ENCODE peak calls at places on chromosomes 4 and X, in eight cellular contexts. H, I, O, U, L, C, X and Q are unnamed samples.

GRCh38 chr4:123892368-123892961 is 495.9 kb downstream of the SPRY1 start:
- DNase-seq in O (no peak), L (no peak), I (no peak), X (no peak), C (no peak), U (no peak), H (no peak), Q (no peak)

GRCh38 chr4:6916587-6917444 is 7.2 kb downstream of the TBC1D14 start:
- DNase-seq in L (peak), U (peak), H (no peak), I (peak), X (peak), O (no peak), C (no peak), Q (no peak)

GRCh38 chr4:165378398-165378762 is 428 bp upstream of the CPE start:
- DNase-seq in U (no peak), O (no peak), H (no peak), C (no peak), I (no peak), L (no peak), X (no peak), Q (no peak)

GRCh38 chr4:55445921-55446577 is 50.3 kb downstream of the TMEM165 start:
- DNase-seq in H (no peak), C (no peak), U (no peak), L (no peak), O (no peak), X (peak), I (no peak), Q (no peak)

GRCh38 chr4:4852591-4853362 is 6.7 kb upstream of the MSX1 start:
- DNase-seq in L (no peak), C (no peak), U (no peak), O (peak), H (no peak), I (peak), X (peak), Q (no peak)

GRCh38 chrX:132375941-132376340 is 112.9 kb downstream of the MBNL3 start:
- DNase-seq in C (no peak), I (no peak), X (no peak), H (peak), L (no peak), O (no peak), U (no peak), Q (no peak)

GRCh38 chr4:152535236-152535902 is 523 bp downstream of the FBXW7 start:
- DNase-seq in O (no peak), C (no peak), U (no peak), H (peak), I (no peak), L (no peak), X (no peak), Q (no peak)

GRCh38 chr4:81714251-81714650 is 242.5 kb upstream of the RASGEF1B start:
- DNase-seq in U (no peak), H (no peak), C (no peak), L (no peak), O (no peak), X (no peak), I (no peak), Q (no peak)

GRCh38 chr4:48912349-48912748 is 5.8 kb upstream of the OCIAD2 start:
- DNase-seq in X (no peak), C (no peak), L (no peak), O (no peak), H (no peak), U (no peak), I (no peak), Q (no peak)

GRCh38 chr4:78058591-78059523 is 1.7 kb downstream of the FRAS1 start:
- DNase-seq in L (no peak), I (peak), C (no peak), O (no peak), U (peak), X (peak), H (peak), Q (no peak)

GRCh38 chr4:124854968-124855367 is 142.4 kb upstream of the ANKRD50 start:
- DNase-seq in X (peak), U (no peak), H (no peak), L (no peak), I (no peak), O (no peak), C (no peak), Q (no peak)

GRCh38 chr4:171390626-171391025 is 422.6 kb upstream of the GALNTL6 start:
- DNase-seq in I (no peak), H (no peak), C (no peak), U (no peak), O (no peak), L (no peak), X (no peak), Q (no peak)

GRCh38 chrX:141989134-141989533 is 85.4 kb downstream of the MAGEC1 start:
- DNase-seq in O (no peak), X (no peak), U (no peak), C (no peak), I (no peak), L (no peak), H (no peak), Q (no peak)

GRCh38 chr4:139767168-139767567 is 101.5 kb downstream of the MGST2 start:
- DNase-seq in X (peak), L (no peak), U (no peak), O (no peak), I (no peak), C (no peak), H (no peak), Q (no peak)

GRCh38 chr4:180057198-180057821 is 2185.9 kb upstream of the TENM3 start:
- DNase-seq in X (no peak), C (peak), O (no peak), U (no peak), L (no peak), I (no peak), H (no peak), Q (peak)

GRCh38 chr4:85696661-85697060 is 221.7 kb downstream of the ARHGAP24 start:
- DNase-seq in U (no peak), C (no peak), I (no peak), X (peak), O (no peak), H (no peak), L (no peak), Q (no peak)

GRCh38 chr4:76377481-76377901 is 43.5 kb downstream of the CCDC158 start:
- DNase-seq in L (no peak), I (no peak), U (no peak), O (no peak), H (no peak), C (no peak), X (no peak), Q (no peak)

GRCh38 chr4:182653596-182653995 is 263.6 kb downstream of the DCTD start:
- DNase-seq in L (no peak), X (no peak), U (no peak), O (no peak), C (peak), H (no peak), I (no peak), Q (peak)

GRCh38 chr4:38667005-38667771 is 3.2 kb downstream of the KLF3 start:
- DNase-seq in C (peak), L (peak), O (peak), X (peak), I (peak), U (peak), H (peak), Q (peak)

GRCh38 chr4:26032572-26033320 is 118.7 kb downstream of the SMIM20 start:
- DNase-seq in C (no peak), I (no peak), X (peak), H (no peak), L (no peak), U (no peak), O (no peak), Q (no peak)

GRCh38 chr4:8905773-8906667 is 34.4 kb upstream of the HMX1 start:
- DNase-seq in I (no peak), C (no peak), X (no peak), O (no peak), U (peak), L (no peak), H (no peak), Q (no peak)

GRCh38 chrX:21996872-21997271 is 35.3 kb upstream of the PHEX start:
- DNase-seq in X (peak), C (no peak), H (no peak), O (no peak), L (no peak), U (no peak), I (no peak), Q (no peak)

GRCh38 chr4:159547645-159548308 is 444.9 kb downstream of the RAPGEF2 start:
- DNase-seq in O (no peak), L (no peak), X (peak), H (no peak), U (no peak), I (no peak), C (peak), Q (peak)

GRCh38 chr4:126627255-126627654 is 1005.5 kb upstream of the INTU start:
- DNase-seq in U (no peak), X (no peak), I (no peak), C (no peak), O (no peak), L (no peak), H (no peak), Q (no peak)